ENCODE peak calls at places on chromosomes 4 and X, in six cellular contexts. R, U, M, H, A and S are unnamed samples. For H3K36me3 and H3K4me1, the result is how much of the 10 kb centered on the place peaks cover.

GRCh38 chr4:6674500-6675149 is 19.1 kb upstream of the S100P start:
- DNase-seq in R (peak), M (no peak), H (peak), A (no peak), U (peak), S (no peak)

GRCh38 chrX:113586281-113586898 is 745.8 kb upstream of the AMOT start:
- DNase-seq in H (no peak), U (no peak), M (no peak), R (no peak), A (no peak), S (no peak)

GRCh38 chrX:22109442-22109841 is 77.3 kb downstream of the PHEX start:
- DNase-seq in R (no peak), H (peak), A (no peak), U (no peak), M (no peak), S (no peak)

GRCh38 chrX:125680366-125680765 is 360.7 kb downstream of the TEX13C start:
- DNase-seq in H (no peak), R (no peak), A (no peak), M (no peak), U (no peak), S (no peak)

GRCh38 chrX:39196192-39197102 is 395.2 kb downstream of the MID1IP1 start:
- DNase-seq in U (peak), R (peak), A (peak), M (no peak), H (peak), S (no peak)

GRCh38 chrX:110210417-110211139 is 107.3 kb downstream of the AMMECR1 start:
- DNase-seq in M (no peak), U (peak), H (peak), A (no peak), R (no peak), S (no peak)

GRCh38 chrX:103002576-103002975 is 61.4 kb downstream of the BEX1 start:
- DNase-seq in U (no peak), M (no peak), R (no peak), H (peak), A (no peak), S (no peak)

GRCh38 chr4:95204873-95205272 is 343.9 kb downstream of the UNC5C start:
- DNase-seq in M (no peak), H (peak), R (no peak), U (peak), A (no peak), S (no peak)

GRCh38 chrX:101411984-101412383 is 4.0 kb downstream of the HNRNPH2 start:
- DNase-seq in U (no peak), R (no peak), M (no peak), H (no peak), A (no peak), S (no peak)

GRCh38 chr4:70903282-70903603 is 1.1 kb downstream of the MOB1B start:
- DNase-seq in A (no peak), R (no peak), M (no peak), U (no peak), H (peak), S (no peak)

GRCh38 chr4:121192500-121192899 is 28.4 kb upstream of the TNIP3 start:
- DNase-seq in R (peak), U (peak), H (peak), A (no peak), M (no peak), S (no peak)

GRCh38 chr4:5756271-5756670 is 45.3 kb downstream of the EVC start:
- DNase-seq in H (no peak), U (no peak), M (no peak), R (no peak), A (no peak), S (peak)

GRCh38 chrX:106397788-106398538 is 213.8 kb upstream of the RADX start:
- DNase-seq in M (no peak), R (no peak), A (no peak), H (no peak), U (peak), S (no peak)

GRCh38 chr4:102815981-102816380 is 11.4 kb downstream of the UBE2D3 start:
- DNase-seq in A (no peak), U (no peak), R (no peak), M (no peak), H (peak), S (no peak)

GRCh38 chr4:180962268-180962667 is 1280.9 kb upstream of the TENM3 start:
- DNase-seq in R (no peak), M (no peak), U (no peak), A (no peak), H (no peak), S (no peak)

GRCh38 chr4:123217676-123218075 is 178.9 kb upstream of the SPRY1 start:
- DNase-seq in M (no peak), A (no peak), U (no peak), H (no peak), R (no peak), S (no peak)

GRCh38 chr4:34196375-34196774 is 2047.9 kb downstream of the ARAP2 start:
- DNase-seq in M (no peak), A (no peak), R (no peak), H (no peak), U (no peak), S (no peak)

GRCh38 chr4:16692493-16692892 is 206.0 kb downstream of the LDB2 start:
- DNase-seq in R (no peak), M (no peak), H (peak), U (no peak), A (no peak), S (no peak)

GRCh38 chrX:21375795-21376069 is 1.5 kb downstream of the CNKSR2 start:
- DNase-seq in H (no peak), R (no peak), A (no peak), M (no peak), U (no peak), S (no peak)

GRCh38 chrX:131010186-131010585 is 48.0 kb upstream of the ARHGAP36 start:
- DNase-seq in R (no peak), M (no peak), A (no peak), H (no peak), U (no peak), S (no peak)

GRCh38 chr4:46765465-46765864 is 143.6 kb downstream of the COX7B2 start:
- DNase-seq in R (no peak), A (no peak), M (no peak), H (no peak), U (no peak), S (no peak)

GRCh38 chr4:73259552-73260140 is 1.0 kb upstream of the ANKRD17 start:
- DNase-seq in R (no peak), A (no peak), H (peak), U (no peak), M (no peak), S (no peak)

GRCh38 chr4:67036791-67037190 is 508.5 kb downstream of the CENPC start:
- DNase-seq in H (no peak), A (no peak), R (no peak), M (no peak), U (no peak), S (no peak)

GRCh38 chrX:13076176-13076956 is 31.9 kb upstream of the FAM9C start:
- DNase-seq in H (peak), U (no peak), A (no peak), R (no peak), M (no peak), S (no peak)

GRCh38 chrX:115892056-115892708 is 278.4 kb upstream of the AGTR2 start:
- DNase-seq in H (no peak), R (no peak), M (peak), U (peak), A (no peak), S (no peak)

GRCh38 chr4:2939383-2940243 is 23.6 kb downstream of the NOP14 start:
- DNase-seq in R (no peak), H (no peak), M (peak), U (no peak), A (no peak), S (peak)

GRCh38 chrX:132022863-132023116 is 312 bp upstream of the STK26 start:
- DNase-seq in U (no peak), R (no peak), H (no peak), M (no peak), A (no peak), S (no peak)

GRCh38 chr4:6452897-6453687 is 19.3 kb downstream of the PPP2R2C start:
- DNase-seq in M (no peak), A (peak), U (no peak), H (no peak), R (no peak), S (no peak)

GRCh38 chr4:104531390-104531789 is 36.7 kb upstream of the CXXC4 start:
- DNase-seq in M (no peak), A (no peak), H (no peak), U (no peak), R (peak), S (no peak)

GRCh38 chrX:43386872-43387271 is 269.2 kb upstream of the MAOA start:
- DNase-seq in M (no peak), H (no peak), A (no peak), U (no peak), R (no peak), S (no peak)

GRCh38 chr4:81314196-81314896 is 99.3 kb upstream of the PRKG2 start:
- DNase-seq in R (peak), M (peak), U (no peak), A (no peak), H (no peak), S (no peak)

GRCh38 chrX:64204701-64205440 is 637 bp downstream of the AMER1 start:
- DNase-seq in U (no peak), R (peak), M (peak), A (peak), H (peak), S (peak)

GRCh38 chr4:141914746-141915145 is 278.4 kb downstream of the IL15 start:
- DNase-seq in R (no peak), M (no peak), H (no peak), A (no peak), U (no peak), S (no peak)

GRCh38 chr4:141909541-141909940 is 273.2 kb downstream of the IL15 start:
- DNase-seq in A (no peak), U (no peak), R (no peak), M (no peak), H (no peak), S (no peak)

GRCh38 chr4:141919648-141920047 is 283.3 kb downstream of the IL15 start:
- DNase-seq in A (no peak), M (no peak), R (no peak), H (no peak), U (no peak), S (no peak)

GRCh38 chr4:141912831-141913230 is 276.4 kb downstream of the IL15 start:
- DNase-seq in A (no peak), R (no peak), H (no peak), U (no peak), M (no peak), S (no peak)

DNA sequence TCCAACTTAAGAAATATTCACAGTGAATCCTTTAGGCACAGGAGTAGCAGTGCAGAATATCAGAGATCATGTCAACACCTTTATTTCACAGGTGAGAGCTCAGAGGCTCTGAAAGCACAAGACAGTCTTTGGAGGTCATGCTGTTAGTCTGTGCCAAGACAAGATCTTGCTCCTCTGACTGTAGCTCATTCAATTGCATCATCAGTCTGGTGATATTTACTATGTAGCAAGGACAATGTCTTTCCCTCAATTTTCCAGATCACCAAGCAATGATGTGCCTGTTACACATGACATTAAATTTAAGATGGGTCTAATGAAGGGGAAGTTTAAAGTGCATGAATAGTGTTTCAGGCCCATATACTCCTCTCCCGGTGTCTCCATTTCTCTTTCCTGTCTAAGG is 277.5 kb downstream of the IL15 start:
- DNase-seq in M (no peak), H (no peak), R (no peak), A (no peak), U (no peak), S (no peak)
- H3K27ac ChIP-seq in M (no peak), H (no peak), R (no peak), A (no peak), U (no peak), S (no peak)

GRCh38 chr4:83456184-83456501 is 285 bp downstream of the MRPS18C start:
- DNase-seq in M (no peak), H (no peak), R (no peak), U (no peak), A (no peak), S (no peak)
- H3K36me3 ChIP-seq in M (under half), H (under half), R (under half), U (under half), A (under half), S (under half)

DNA sequence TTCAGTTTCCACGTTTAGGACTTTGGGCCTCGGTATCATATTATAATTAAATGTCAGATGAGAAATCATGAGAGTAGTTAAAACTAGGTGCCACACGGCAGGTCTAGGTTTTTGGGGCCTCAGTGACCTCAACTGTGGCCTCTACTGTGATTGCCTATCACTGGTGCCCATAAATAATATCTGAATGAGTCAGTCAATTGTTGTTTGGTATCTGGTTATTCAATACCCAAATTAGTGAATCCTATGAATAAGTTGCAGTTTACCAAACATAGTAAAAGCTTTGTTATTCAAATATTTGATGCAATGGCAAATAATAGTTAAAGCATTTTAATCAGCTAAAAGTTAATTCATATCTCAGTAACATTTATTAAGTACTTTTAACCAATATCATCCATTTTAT is 188.8 kb downstream of the PPP3CA start:
- DNase-seq in H (no peak), R (no peak), U (no peak), M (no peak), A (no peak), S (no peak)
- H3K4me1 ChIP-seq in H (under half), R (under half), U (half or more), M (under half), A (under half), S (under half)

GRCh38 chrX:47796433-47796906 is 40.2 kb upstream of the ZNF81 start:
- DNase-seq in U (no peak), H (peak), M (no peak), R (no peak), A (no peak), S (no peak)
- H3K27ac ChIP-seq in U (no peak), H (peak), M (no peak), R (no peak), A (no peak), S (no peak)

GRCh38 chr4:168398188-168398587 is 79.6 kb upstream of the DDX60 start:
- DNase-seq in H (no peak), A (no peak), R (no peak), M (no peak), U (no peak), S (no peak)
- H3K36me3 ChIP-seq in H (under half), A (under half), R (under half), M (under half), U (half or more), S (under half)

GRCh38 chr4:128835498-128836222 is 26.2 kb downstream of the JADE1 start:
- DNase-seq in U (no peak), M (no peak), A (peak), R (peak), H (peak), S (peak)

GRCh38 chr4:128832253-128832641 is 22.7 kb downstream of the JADE1 start:
- DNase-seq in U (no peak), M (no peak), A (no peak), H (no peak), R (no peak), S (no peak)

GRCh38 chr4:128830906-128831525 is 21.5 kb downstream of the JADE1 start:
- DNase-seq in M (no peak), R (no peak), U (no peak), A (no peak), H (peak), S (no peak)

GRCh38 chr4:128827280-128827679 is 17.8 kb downstream of the JADE1 start:
- DNase-seq in H (no peak), A (no peak), U (no peak), M (no peak), R (no peak), S (no peak)

DNA sequence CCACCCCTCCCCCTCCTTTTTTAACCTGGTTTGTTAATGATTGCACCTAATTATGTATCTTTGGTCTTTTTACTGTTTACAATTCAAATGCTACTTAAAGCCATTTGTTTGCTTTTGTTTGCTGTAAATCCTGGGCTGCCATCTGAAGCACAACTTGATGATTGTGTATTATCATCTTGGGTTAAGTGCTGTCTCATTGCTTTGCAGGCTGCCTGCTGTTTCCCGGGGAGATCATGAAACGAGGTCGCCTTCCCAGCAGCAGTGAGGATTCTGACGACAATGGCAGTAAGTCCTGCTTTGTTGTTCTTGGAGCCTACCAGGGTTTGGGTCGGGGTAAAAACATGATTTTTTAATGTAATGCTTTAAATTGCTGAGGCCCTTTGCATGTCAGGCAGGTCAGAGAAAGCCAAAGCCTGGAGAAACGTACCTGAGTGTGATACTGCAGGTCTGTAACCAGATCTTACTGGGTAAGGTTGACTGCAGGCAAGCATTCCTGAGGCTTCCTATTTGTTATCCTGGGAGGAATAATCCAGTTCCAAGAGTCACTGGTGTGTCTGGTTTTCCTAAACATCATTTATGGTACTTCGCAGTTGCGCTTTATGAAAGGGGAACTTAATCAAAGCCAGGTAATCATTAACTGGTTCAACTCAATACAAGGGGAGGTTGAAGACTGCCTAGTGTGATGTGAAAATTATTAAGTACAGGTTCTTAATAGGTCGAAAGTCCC is 22.2 kb downstream of the JADE1 start:
- DNase-seq in M (no peak), R (peak), H (peak), A (no peak), U (no peak), S (no peak)
- H3K4me1 ChIP-seq in M (under half), R (half or more), H (under half), A (under half), U (under half), S (under half)

GRCh38 chr4:169330811-169331210 is 60.1 kb upstream of the SH3RF1 start:
- DNase-seq in R (no peak), M (no peak), A (no peak), H (no peak), U (no peak), S (no peak)

GRCh38 chr4:169333265-169333664 is 62.5 kb upstream of the SH3RF1 start:
- DNase-seq in A (no peak), U (no peak), M (peak), R (no peak), H (no peak), S (no peak)

GRCh38 chr4:169327951-169328350 is 57.2 kb upstream of the SH3RF1 start:
- DNase-seq in H (no peak), R (no peak), U (no peak), A (no peak), M (no peak), S (no peak)

GRCh38 chr4:169332595-169332994 is 61.8 kb upstream of the SH3RF1 start:
- DNase-seq in R (no peak), M (no peak), U (no peak), H (no peak), A (no peak), S (no peak)

DNA sequence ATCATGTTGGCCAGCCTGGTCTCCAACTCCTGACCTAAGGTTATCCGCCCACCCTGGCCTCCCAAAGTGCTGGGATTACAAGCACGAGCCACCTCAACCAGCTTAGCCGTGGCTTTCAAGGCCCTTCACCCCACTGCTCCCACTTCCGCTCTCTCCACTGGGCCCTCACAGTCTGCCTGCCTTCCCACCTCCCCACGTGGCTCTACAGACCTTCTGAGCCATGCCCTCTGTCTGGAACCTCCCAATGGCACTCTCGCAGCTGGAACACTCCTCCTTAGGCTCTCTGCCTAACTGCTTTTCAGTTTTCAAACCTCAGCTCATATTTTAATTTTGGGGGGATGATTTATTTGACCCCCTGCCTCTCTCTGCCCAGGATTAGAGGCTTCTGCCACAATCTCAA is 59.3 kb upstream of the SH3RF1 start:
- DNase-seq in A (no peak), U (no peak), M (no peak), H (no peak), R (no peak), S (no peak)
- H3K27ac ChIP-seq in A (no peak), U (no peak), M (no peak), H (no peak), R (no peak), S (no peak)